ENCODE peak calls at places on chromosomes 6 and 20, in five cellular contexts. One of them, this sample, is unnamed.

GRCh38 chr20:38283236-38283635 is 20.7 kb upstream of the BPI start:
- DNase-seq in spleen: no peak
- DNase-seq in body of pancreas: no peak
- DNase-seq in right lobe of liver: no peak
- DNase-seq in breast epithelium: no peak
- DNase-seq in this sample: no peak

GRCh38 chr20:63328026-63328700 is 33.0 kb downstream of the CHRNA4 start:
- DNase-seq in spleen: peak
- DNase-seq in body of pancreas: no peak
- DNase-seq in right lobe of liver: no peak
- DNase-seq in breast epithelium: no peak
- DNase-seq in this sample: no peak

GRCh38 chr6:140579918-140580317 is 1205.5 kb upstream of the CITED2 start:
- DNase-seq in spleen: no peak
- DNase-seq in body of pancreas: no peak
- DNase-seq in right lobe of liver: no peak
- DNase-seq in breast epithelium: no peak
- DNase-seq in this sample: no peak

GRCh38 chr20:8095648-8096572 is 36.2 kb upstream of the PLCB1 start:
- DNase-seq in spleen: no peak
- DNase-seq in body of pancreas: no peak
- DNase-seq in right lobe of liver: no peak
- DNase-seq in breast epithelium: no peak
- DNase-seq in this sample: no peak

GRCh38 chr6:67102743-67103142 is 1395.7 kb upstream of the EYS start:
- DNase-seq in spleen: no peak
- DNase-seq in body of pancreas: no peak
- DNase-seq in right lobe of liver: no peak
- DNase-seq in breast epithelium: no peak
- DNase-seq in this sample: no peak

GRCh38 chr6:15627829-15628228 is 35.0 kb downstream of the DTNBP1 start:
- DNase-seq in spleen: no peak
- DNase-seq in body of pancreas: no peak
- DNase-seq in right lobe of liver: no peak
- DNase-seq in breast epithelium: no peak
- DNase-seq in this sample: no peak

GRCh38 chr20:38764563-38765355 is 16.5 kb downstream of the ACTR5 start:
- DNase-seq in spleen: no peak
- DNase-seq in body of pancreas: peak
- DNase-seq in right lobe of liver: peak
- DNase-seq in breast epithelium: no peak
- DNase-seq in this sample: no peak

GRCh38 chr6:105951322-105951721 is 134.8 kb upstream of the PRDM1 start:
- DNase-seq in spleen: no peak
- DNase-seq in body of pancreas: no peak
- DNase-seq in right lobe of liver: no peak
- DNase-seq in breast epithelium: no peak
- DNase-seq in this sample: no peak

GRCh38 chr6:123467437-123467836 is 169.3 kb downstream of the TRDN start:
- DNase-seq in spleen: no peak
- DNase-seq in body of pancreas: no peak
- DNase-seq in right lobe of liver: no peak
- DNase-seq in breast epithelium: no peak
- DNase-seq in this sample: no peak

GRCh38 chr6:166999845-167000253 is 652 bp downstream of the CEP43 start:
- DNase-seq in spleen: no peak
- DNase-seq in body of pancreas: peak
- DNase-seq in right lobe of liver: no peak
- DNase-seq in breast epithelium: no peak
- DNase-seq in this sample: no peak

GRCh38 chr20:24991897-24992419 is 593 bp downstream of the APMAP start:
- DNase-seq in spleen: peak
- DNase-seq in body of pancreas: no peak
- DNase-seq in right lobe of liver: peak
- DNase-seq in breast epithelium: no peak
- DNase-seq in this sample: no peak

GRCh38 chr20:49306903-49307336 is 29.1 kb upstream of the ZNFX1 start:
- DNase-seq in spleen: no peak
- DNase-seq in body of pancreas: no peak
- DNase-seq in right lobe of liver: no peak
- DNase-seq in breast epithelium: no peak
- DNase-seq in this sample: peak

GRCh38 chr6:71209626-71210025 is 79.0 kb upstream of the OGFRL1 start:
- DNase-seq in spleen: no peak
- DNase-seq in body of pancreas: no peak
- DNase-seq in right lobe of liver: no peak
- DNase-seq in breast epithelium: no peak
- DNase-seq in this sample: no peak

GRCh38 chr20:23441850-23442313 is 2.4 kb downstream of the CSTL1 start:
- DNase-seq in spleen: peak
- DNase-seq in body of pancreas: peak
- DNase-seq in right lobe of liver: peak
- DNase-seq in breast epithelium: peak
- DNase-seq in this sample: peak

GRCh38 chr6:18388252-18388651 is 1.1 kb downstream of the RNF144B start:
- DNase-seq in spleen: no peak
- DNase-seq in body of pancreas: no peak
- DNase-seq in right lobe of liver: no peak
- DNase-seq in breast epithelium: no peak
- DNase-seq in this sample: no peak

GRCh38 chr6:35690484-35690883 is 1.8 kb upstream of the FKBP5 start:
- DNase-seq in spleen: no peak
- DNase-seq in body of pancreas: no peak
- DNase-seq in right lobe of liver: no peak
- DNase-seq in breast epithelium: no peak
- DNase-seq in this sample: no peak

GRCh38 chr6:36314221-36315014 is 22.3 kb downstream of the BNIP5 start:
- DNase-seq in spleen: no peak
- DNase-seq in body of pancreas: no peak
- DNase-seq in right lobe of liver: no peak
- DNase-seq in breast epithelium: no peak
- DNase-seq in this sample: no peak

GRCh38 chr20:59170406-59171349 is 7.1 kb downstream of the ZNF831 start:
- DNase-seq in spleen: no peak
- DNase-seq in body of pancreas: no peak
- DNase-seq in right lobe of liver: no peak
- DNase-seq in breast epithelium: no peak
- DNase-seq in this sample: no peak

GRCh38 chr6:85110943-85111342 is 338.9 kb upstream of the NT5E start:
- DNase-seq in spleen: no peak
- DNase-seq in body of pancreas: no peak
- DNase-seq in right lobe of liver: no peak
- DNase-seq in breast epithelium: no peak
- DNase-seq in this sample: no peak

GRCh38 chr6:87925373-87926060 is 122.1 kb upstream of the SPACA1 start:
- DNase-seq in spleen: peak
- DNase-seq in body of pancreas: no peak
- DNase-seq in right lobe of liver: no peak
- DNase-seq in breast epithelium: no peak
- DNase-seq in this sample: no peak

GRCh38 chr20:45339084-45339483 is 9.1 kb downstream of the SDC4 start:
- DNase-seq in spleen: no peak
- DNase-seq in body of pancreas: no peak
- DNase-seq in right lobe of liver: no peak
- DNase-seq in breast epithelium: no peak
- DNase-seq in this sample: no peak

GRCh38 chr6:29828471-29828797 is 809 bp downstream of the HLA-G start:
- DNase-seq in spleen: no peak
- DNase-seq in body of pancreas: peak
- DNase-seq in right lobe of liver: no peak
- DNase-seq in breast epithelium: no peak
- DNase-seq in this sample: no peak

GRCh38 chr6:134828641-134829040 is 121.3 kb downstream of the ALDH8A1 start:
- DNase-seq in spleen: no peak
- DNase-seq in body of pancreas: no peak
- DNase-seq in right lobe of liver: no peak
- DNase-seq in breast epithelium: no peak
- DNase-seq in this sample: no peak
- H3K27ac ChIP-seq in spleen: no peak
- H3K27ac ChIP-seq in body of pancreas: no peak
- H3K27ac ChIP-seq in right lobe of liver: no peak
- H3K27ac ChIP-seq in breast epithelium: no peak
- H3K27ac ChIP-seq in this sample: no peak

GRCh38 chr6:149566372-149567193 is at the start of gene GINM1:
- DNase-seq in spleen: peak
- DNase-seq in body of pancreas: peak
- DNase-seq in right lobe of liver: peak
- DNase-seq in breast epithelium: peak
- DNase-seq in this sample: peak
- TF ChIP-seq POLR2A in spleen: no peak
- TF ChIP-seq POLR2A in body of pancreas: peak
- TF ChIP-seq POLR2A in right lobe of liver: peak
- TF ChIP-seq POLR2A in breast epithelium: peak
- TF ChIP-seq POLR2A in this sample: peak

DNA sequence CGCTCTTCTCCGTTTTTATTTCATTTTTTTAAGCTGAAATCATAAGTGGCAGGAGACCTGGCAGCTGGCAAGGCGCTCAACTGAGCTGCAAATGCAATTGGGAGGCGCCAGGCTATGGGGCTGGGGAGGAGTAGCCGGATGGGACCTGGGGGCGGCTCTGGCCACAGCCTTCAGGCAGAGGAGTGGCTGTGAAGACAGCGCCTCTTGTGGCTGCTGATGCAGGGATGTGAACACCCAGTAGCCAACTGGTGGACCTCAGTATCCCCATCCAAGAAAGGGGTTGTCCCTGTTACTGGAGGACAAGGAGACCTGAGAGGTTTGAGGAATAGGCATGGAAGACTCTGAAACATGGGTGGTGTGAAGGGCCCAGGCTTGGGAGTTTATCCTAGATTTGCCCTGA is 12.6 kb downstream of the KCNK17 start:
- DNase-seq in spleen: no peak
- DNase-seq in body of pancreas: no peak
- DNase-seq in right lobe of liver: no peak
- DNase-seq in breast epithelium: no peak
- DNase-seq in this sample: no peak
- H3K27ac ChIP-seq in spleen: no peak
- H3K27ac ChIP-seq in body of pancreas: no peak
- H3K27ac ChIP-seq in right lobe of liver: no peak
- H3K27ac ChIP-seq in breast epithelium: no peak
- H3K27ac ChIP-seq in this sample: no peak

GRCh38 chr6:170552765-170553685 is at the start of gene PSMB1:
- DNase-seq in spleen: peak
- DNase-seq in body of pancreas: peak
- DNase-seq in right lobe of liver: peak
- DNase-seq in breast epithelium: peak
- DNase-seq in this sample: peak
- TF ChIP-seq POLR2A in spleen: peak
- TF ChIP-seq POLR2A in body of pancreas: peak
- TF ChIP-seq POLR2A in right lobe of liver: peak
- TF ChIP-seq POLR2A in breast epithelium: peak
- TF ChIP-seq POLR2A in this sample: peak

DNA sequence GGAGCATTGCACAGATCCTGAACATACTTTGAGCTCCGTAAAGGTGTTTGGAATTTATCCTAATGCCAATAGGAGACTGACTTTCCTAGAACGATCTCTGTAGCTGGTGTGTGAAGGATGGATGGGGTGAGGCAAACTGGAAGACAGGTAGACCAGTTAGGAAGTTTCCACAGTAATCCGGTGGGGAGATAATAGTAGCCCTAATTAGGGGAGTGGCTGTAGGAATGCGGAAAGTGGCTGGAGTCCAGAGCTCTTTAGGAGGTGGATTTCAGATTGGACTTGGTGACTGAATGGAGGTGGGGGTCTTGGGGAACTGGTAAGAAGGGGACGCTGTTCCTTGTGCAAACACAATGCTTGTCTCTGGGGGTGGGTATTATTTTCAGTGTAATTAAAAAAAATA is 146.3 kb downstream of the SOX4 start:
- DNase-seq in spleen: no peak
- DNase-seq in body of pancreas: peak
- DNase-seq in right lobe of liver: no peak
- DNase-seq in breast epithelium: no peak
- DNase-seq in this sample: no peak
- H3K27ac ChIP-seq in spleen: no peak
- H3K27ac ChIP-seq in body of pancreas: peak
- H3K27ac ChIP-seq in right lobe of liver: no peak
- H3K27ac ChIP-seq in breast epithelium: peak
- H3K27ac ChIP-seq in this sample: no peak

DNA sequence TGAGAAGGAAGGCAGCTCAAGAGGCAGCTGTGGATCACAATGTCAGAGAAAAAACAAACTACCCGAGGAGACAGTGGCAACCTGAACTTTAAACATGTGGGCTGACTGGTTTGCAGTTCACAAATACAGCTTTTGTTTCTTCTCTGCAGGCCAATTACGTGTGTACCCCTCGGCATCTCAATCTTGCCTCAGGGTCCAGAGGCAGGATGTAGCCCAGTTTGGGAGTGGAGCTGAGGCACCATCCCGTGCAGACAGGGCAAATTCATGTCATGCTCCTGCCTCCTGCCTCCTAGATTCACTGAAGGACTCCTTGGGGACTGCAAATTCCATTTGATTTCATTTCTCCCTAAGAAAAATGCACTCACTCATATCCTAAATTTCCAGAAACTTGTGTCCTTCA is 94.2 kb upstream of the KCNK16 start:
- DNase-seq in spleen: no peak
- DNase-seq in body of pancreas: no peak
- DNase-seq in right lobe of liver: no peak
- DNase-seq in breast epithelium: no peak
- DNase-seq in this sample: no peak
- TF ChIP-seq POLR2A in spleen: no peak
- TF ChIP-seq POLR2A in body of pancreas: no peak
- TF ChIP-seq POLR2A in right lobe of liver: no peak
- TF ChIP-seq POLR2A in breast epithelium: no peak
- TF ChIP-seq POLR2A in this sample: no peak

GRCh38 chr6:44451803-44452690 is 64.5 kb downstream of the CDC5L start:
- DNase-seq in spleen: no peak
- DNase-seq in body of pancreas: no peak
- DNase-seq in right lobe of liver: no peak
- DNase-seq in breast epithelium: no peak
- DNase-seq in this sample: no peak
- H3K27ac ChIP-seq in spleen: no peak
- H3K27ac ChIP-seq in body of pancreas: no peak
- H3K27ac ChIP-seq in right lobe of liver: no peak
- H3K27ac ChIP-seq in breast epithelium: no peak
- H3K27ac ChIP-seq in this sample: no peak

DNA sequence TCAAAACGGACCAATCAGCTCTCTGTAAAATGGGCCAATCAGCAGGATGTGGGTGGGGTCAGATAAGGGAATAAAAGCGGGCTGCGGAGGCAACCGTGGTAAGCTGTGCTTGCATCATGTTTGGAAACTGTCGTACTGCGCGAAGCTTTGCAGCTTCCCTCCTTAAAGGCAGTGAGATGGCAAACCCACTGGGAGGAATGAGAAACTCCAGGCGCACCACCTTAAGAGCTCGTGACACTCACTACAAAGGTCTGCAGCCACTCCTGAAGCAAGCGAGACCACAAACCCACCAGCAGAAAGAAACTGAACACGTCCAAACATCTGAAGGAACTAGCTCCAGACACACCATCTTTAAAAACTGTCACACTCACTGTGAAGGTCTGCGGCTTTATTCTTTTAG is 112.0 kb upstream of the DUSP22 start:
- DNase-seq in spleen: no peak
- DNase-seq in body of pancreas: no peak
- DNase-seq in right lobe of liver: no peak
- DNase-seq in breast epithelium: no peak
- DNase-seq in this sample: no peak
- TF ChIP-seq POLR2A in spleen: no peak
- TF ChIP-seq POLR2A in body of pancreas: no peak
- TF ChIP-seq POLR2A in right lobe of liver: no peak
- TF ChIP-seq POLR2A in breast epithelium: no peak
- TF ChIP-seq POLR2A in this sample: no peak